ENCODE peak calls at places on chromosomes 6 and 20, in four cellular contexts. W is HepG2, H is K562, Z is WTC11. Q is an unnamed sample.

GRCh38 chr20:57258055-57258454 is 8.4 kb downstream of the BMP7 start:
- DNase-seq in W (no peak), H (no peak), Z (no peak), Q (no peak)

GRCh38 chr20:51258582-51259175 is 235.8 kb upstream of the KCNG1 start:
- DNase-seq in Z (no peak), W (no peak), H (no peak), Q (no peak)

GRCh38 chr6:70051197-70051596 is 184.8 kb downstream of the COL19A1 start:
- DNase-seq in Z (no peak), W (no peak), H (no peak), Q (no peak)

GRCh38 chr6:5937516-5937915 is 69.2 kb downstream of the NRN1 start:
- DNase-seq in W (no peak), Z (no peak), H (no peak), Q (no peak)

GRCh38 chr20:62192635-62193034 is 9.8 kb downstream of the MTG2 start:
- DNase-seq in H (no peak), Z (no peak), W (no peak), Q (no peak)

GRCh38 chr20:32470025-32470861 is 112.1 kb downstream of the ASXL1 start:
- DNase-seq in H (peak), W (peak), Z (peak), Q (peak)

GRCh38 chr6:113050979-113051378 is 703.8 kb downstream of the RFPL4B start:
- DNase-seq in Z (peak), W (no peak), H (no peak), Q (peak)

GRCh38 chr6:170022291-170022722 is 268.6 kb downstream of the DLL1 start:
- DNase-seq in H (no peak), Z (no peak), W (no peak), Q (no peak)

GRCh38 chr6:15602144-15602543 is 60.7 kb downstream of the DTNBP1 start:
- DNase-seq in Z (no peak), W (no peak), H (no peak), Q (no peak)

GRCh38 chr6:138654715-138655634 is 118.6 kb upstream of the CCDC28A start:
- DNase-seq in Z (no peak), H (no peak), W (no peak), Q (no peak)

GRCh38 chr20:52500150-52500549 is 308.6 kb upstream of the ZFP64 start:
- DNase-seq in W (no peak), H (no peak), Z (no peak), Q (no peak)

GRCh38 chr6:121748376-121748775 is 312.9 kb downstream of the GJA1 start:
- DNase-seq in H (no peak), W (no peak), Z (no peak), Q (no peak)

GRCh38 chr6:146913842-146914562 is 290.2 kb upstream of the STXBP5 start:
- DNase-seq in H (peak), Z (peak), W (peak), Q (peak)

GRCh38 chr6:46042355-46042999 is 26.8 kb upstream of the CLIC5 start:
- DNase-seq in H (peak), W (peak), Z (peak), Q (peak)

GRCh38 chr20:3471397-3472021 is 691 bp downstream of the ATRN start:
- DNase-seq in Z (no peak), W (no peak), H (no peak), Q (no peak)

GRCh38 chr20:59064214-59064722 is 21.7 kb upstream of the PRELID3B start:
- DNase-seq in W (no peak), H (no peak), Z (no peak), Q (no peak)

GRCh38 chr6:106910999-106911949 is 63.3 kb downstream of the CD24 start:
- DNase-seq in H (no peak), W (peak), Z (no peak), Q (no peak)

GRCh38 chr6:117911660-117912059 is 4.6 kb downstream of the SLC35F1 start:
- DNase-seq in W (no peak), H (no peak), Z (no peak), Q (no peak)

GRCh38 chr6:152821525-152821924 is 70.9 kb downstream of the VIP start:
- DNase-seq in H (no peak), W (no peak), Z (no peak), Q (peak)

GRCh38 chr6:17032595-17033591 is 69.0 kb upstream of the STMND1 start:
- DNase-seq in W (no peak), Z (no peak), H (no peak), Q (peak)

GRCh38 chr20:19901226-19901625 is 115.9 kb upstream of the NAA20 start:
- DNase-seq in Z (no peak), W (no peak), H (no peak), Q (no peak)

GRCh38 chr6:112879920-112880413 is 532.8 kb downstream of the RFPL4B start:
- DNase-seq in H (peak), W (peak), Z (peak), Q (no peak)

GRCh38 chr20:50187403-50188051 is 3.1 kb upstream of the CEBPB start:
- DNase-seq in Z (no peak), W (peak), H (peak), Q (no peak)

GRCh38 chr6:103797738-103798137 is 1062.0 kb downstream of the HACE1 start:
- DNase-seq in Z (no peak), H (no peak), W (no peak), Q (no peak)
- TF ChIP-seq ELF4 in Z (no peak), H (no peak), W (no peak), Q (no peak)

GRCh38 chr6:35019171-35019570 is 122.0 kb downstream of the TCP11 start:
- DNase-seq in H (no peak), W (no peak), Z (no peak), Q (no peak)

GRCh38 chr6:35018746-35019145 is 122.4 kb downstream of the TCP11 start:
- DNase-seq in W (no peak), H (no peak), Z (no peak), Q (no peak)

GRCh38 chr6:35016417-35017221 is 124.5 kb downstream of the TCP11 start:
- DNase-seq in Z (no peak), H (no peak), W (no peak), Q (peak)

GRCh38 chr6:35018184-35018523 is 123.0 kb downstream of the TCP11 start:
- DNase-seq in H (no peak), Z (no peak), W (no peak), Q (no peak)

GRCh38 chr6:35017461-35018183 is 123.5 kb downstream of the TCP11 start:
- DNase-seq in W (no peak), H (no peak), Z (no peak), Q (no peak)
- TF ChIP-seq ELF4 in W (no peak), H (no peak), Z (no peak), Q (no peak)

DNA sequence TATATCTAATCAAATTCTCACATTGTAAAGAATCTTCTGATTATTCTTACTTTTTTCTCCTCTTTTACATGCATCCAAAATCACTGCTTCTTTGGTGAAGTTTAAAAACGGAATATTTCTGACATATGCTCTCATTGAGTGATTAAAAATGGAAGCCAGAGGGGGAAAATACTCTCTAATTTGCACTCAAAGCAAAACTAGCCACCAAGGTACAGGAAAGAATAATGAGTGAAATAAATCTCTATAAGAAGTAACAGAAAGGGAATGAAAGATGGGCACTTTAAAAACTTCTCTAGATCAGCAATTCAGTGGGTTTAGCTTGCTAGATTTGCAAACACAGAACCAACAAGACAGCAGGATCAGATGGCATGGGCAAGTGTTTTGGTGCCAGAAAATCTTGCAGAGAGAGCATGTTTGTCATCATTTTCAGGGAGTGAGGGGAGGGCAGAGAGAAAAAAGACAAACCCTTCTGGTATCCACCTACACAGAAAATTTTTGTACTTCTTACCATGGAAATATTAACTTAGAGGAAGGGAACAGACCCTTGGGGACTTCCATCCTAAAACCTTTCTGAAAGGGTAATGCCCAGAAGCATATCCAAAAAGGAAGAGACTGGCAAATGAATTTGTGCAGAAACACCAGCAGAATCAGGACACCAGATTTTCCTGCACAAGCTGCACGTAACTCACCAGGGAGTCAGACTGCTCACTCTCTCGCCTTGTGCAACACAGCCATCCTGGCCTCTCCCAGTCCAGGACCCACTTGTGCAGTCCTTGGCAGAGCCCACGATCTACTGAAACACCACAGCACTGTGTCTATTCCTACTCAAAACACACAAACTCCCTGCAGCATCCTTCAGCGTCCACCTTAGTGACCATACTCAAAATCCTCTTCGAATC is 270.2 kb upstream of the PRDM1 start:
- DNase-seq in Z (no peak), W (no peak), H (no peak), Q (no peak)
- TF ChIP-seq ELF4 in Z (no peak), W (no peak), H (no peak), Q (no peak)

GRCh38 chr6:133705071-133705470 is 183.8 kb upstream of the TCF21 start:
- DNase-seq in W (no peak), Z (no peak), H (no peak), Q (no peak)

GRCh38 chr6:133704371-133704770 is 184.5 kb upstream of the TCF21 start:
- DNase-seq in Z (no peak), W (no peak), H (no peak), Q (no peak)

GRCh38 chr6:133698272-133698671 is 190.6 kb upstream of the TCF21 start:
- DNase-seq in H (no peak), Z (no peak), W (no peak), Q (no peak)

GRCh38 chr6:133699986-133700385 is 188.9 kb upstream of the TCF21 start:
- DNase-seq in H (no peak), W (no peak), Z (no peak), Q (no peak)

GRCh38 chr6:133701633-133702331 is 187.1 kb upstream of the TCF21 start:
- DNase-seq in Z (no peak), W (no peak), H (peak), Q (no peak)
- TF ChIP-seq ELF4 in Z (no peak), W (no peak), H (peak), Q (no peak)

GRCh38 chr6:159692303-159693127 is 526 bp downstream of the SOD2 start:
- DNase-seq in H (no peak), Z (peak), W (peak), Q (peak)
- TF ChIP-seq ELF4 in H (no peak), Z (no peak), W (no peak), Q (no peak)

GRCh38 chr6:129893513-129894098 is 32.5 kb upstream of the TMEM244 start:
- DNase-seq in Z (no peak), W (no peak), H (no peak), Q (no peak)

GRCh38 chr6:129890164-129890563 is 29.0 kb upstream of the TMEM244 start:
- DNase-seq in H (no peak), Z (no peak), W (no peak), Q (no peak)

GRCh38 chr6:129886401-129887155 is 25.5 kb upstream of the TMEM244 start:
- DNase-seq in H (no peak), Z (no peak), W (no peak), Q (no peak)

GRCh38 chr6:129890701-129891100 is 29.6 kb upstream of the TMEM244 start:
- DNase-seq in H (no peak), W (no peak), Z (no peak), Q (no peak)

GRCh38 chr6:129889580-129889979 is 28.5 kb upstream of the TMEM244 start:
- DNase-seq in H (no peak), Z (no peak), W (no peak), Q (no peak)
- TF ChIP-seq ELF4 in H (no peak), Z (no peak), W (no peak), Q (no peak)